ENCODE peak calls at places on chromosomes 6 and 20, in nine cellular contexts. One of them, this sample, is unnamed.

GRCh38 chr6:6330407-6330806 is 9.9 kb upstream of the F13A1 start:
- DNase-seq in AG10803: no peak
- DNase-seq in cardiac muscle cell: no peak
- DNase-seq in mammary epithelial cell: no peak
- DNase-seq in mucosa of descending colon: no peak
- DNase-seq in IMR-90: no peak
- DNase-seq in fibroblast of the aortic adventitia: no peak
- DNase-seq in uterus: no peak
- DNase-seq in lung: no peak
- DNase-seq in this sample: no peak

GRCh38 chr6:141026504-141026903 is 1106.2 kb upstream of the GJE1 start:
- DNase-seq in AG10803: no peak
- DNase-seq in lung: no peak
- DNase-seq in fibroblast of the aortic adventitia: no peak
- DNase-seq in IMR-90: no peak
- DNase-seq in mammary epithelial cell: no peak
- DNase-seq in uterus: no peak
- DNase-seq in mucosa of descending colon: peak
- DNase-seq in cardiac muscle cell: no peak
- DNase-seq in this sample: no peak

GRCh38 chr20:2703716-2704475 is 11.3 kb downstream of the EBF4 start:
- DNase-seq in AG10803: no peak
- DNase-seq in lung: no peak
- DNase-seq in mucosa of descending colon: no peak
- DNase-seq in uterus: no peak
- DNase-seq in fibroblast of the aortic adventitia: no peak
- DNase-seq in mammary epithelial cell: no peak
- DNase-seq in IMR-90: no peak
- DNase-seq in cardiac muscle cell: no peak
- DNase-seq in this sample: no peak

GRCh38 chr20:37384683-37385174 is 38.8 kb downstream of the SRC start:
- DNase-seq in fibroblast of the aortic adventitia: peak
- DNase-seq in mucosa of descending colon: peak
- DNase-seq in cardiac muscle cell: peak
- DNase-seq in AG10803: peak
- DNase-seq in mammary epithelial cell: peak
- DNase-seq in IMR-90: peak
- DNase-seq in uterus: peak
- DNase-seq in lung: peak
- DNase-seq in this sample: peak

GRCh38 chr6:28816909-28817807 is 106.6 kb downstream of the TRIM27 start:
- DNase-seq in mucosa of descending colon: no peak
- DNase-seq in IMR-90: peak
- DNase-seq in fibroblast of the aortic adventitia: peak
- DNase-seq in lung: no peak
- DNase-seq in AG10803: peak
- DNase-seq in uterus: no peak
- DNase-seq in cardiac muscle cell: no peak
- DNase-seq in mammary epithelial cell: peak
- DNase-seq in this sample: peak

GRCh38 chr6:2007165-2007564 is 238.2 kb downstream of the GMDS start:
- DNase-seq in mammary epithelial cell: no peak
- DNase-seq in IMR-90: no peak
- DNase-seq in lung: no peak
- DNase-seq in fibroblast of the aortic adventitia: no peak
- DNase-seq in cardiac muscle cell: no peak
- DNase-seq in mucosa of descending colon: no peak
- DNase-seq in uterus: no peak
- DNase-seq in AG10803: peak
- DNase-seq in this sample: no peak

GRCh38 chr6:139254196-139254595 is 37.6 kb downstream of the TXLNB start:
- DNase-seq in IMR-90: peak
- DNase-seq in cardiac muscle cell: no peak
- DNase-seq in lung: no peak
- DNase-seq in mammary epithelial cell: no peak
- DNase-seq in uterus: no peak
- DNase-seq in fibroblast of the aortic adventitia: no peak
- DNase-seq in AG10803: no peak
- DNase-seq in mucosa of descending colon: no peak
- DNase-seq in this sample: no peak

GRCh38 chr20:58223358-58223941 is 5.0 kb downstream of the ANKRD60 start:
- DNase-seq in mucosa of descending colon: no peak
- DNase-seq in lung: no peak
- DNase-seq in cardiac muscle cell: no peak
- DNase-seq in IMR-90: no peak
- DNase-seq in fibroblast of the aortic adventitia: no peak
- DNase-seq in mammary epithelial cell: no peak
- DNase-seq in AG10803: no peak
- DNase-seq in uterus: no peak
- DNase-seq in this sample: no peak

GRCh38 chr20:59604770-59605665 is 678 bp downstream of the PHACTR3 start:
- DNase-seq in lung: no peak
- DNase-seq in uterus: no peak
- DNase-seq in mucosa of descending colon: no peak
- DNase-seq in cardiac muscle cell: no peak
- DNase-seq in fibroblast of the aortic adventitia: no peak
- DNase-seq in AG10803: no peak
- DNase-seq in mammary epithelial cell: no peak
- DNase-seq in IMR-90: no peak
- DNase-seq in this sample: no peak

GRCh38 chr6:23522751-23523527 is 603.1 kb upstream of the NRSN1 start:
- DNase-seq in lung: no peak
- DNase-seq in uterus: no peak
- DNase-seq in cardiac muscle cell: no peak
- DNase-seq in AG10803: no peak
- DNase-seq in mucosa of descending colon: no peak
- DNase-seq in fibroblast of the aortic adventitia: no peak
- DNase-seq in mammary epithelial cell: no peak
- DNase-seq in IMR-90: no peak
- DNase-seq in this sample: no peak

GRCh38 chr6:134447883-134448387 is 130.0 kb upstream of the SGK1 start:
- DNase-seq in mammary epithelial cell: peak
- DNase-seq in AG10803: peak
- DNase-seq in cardiac muscle cell: no peak
- DNase-seq in uterus: no peak
- DNase-seq in fibroblast of the aortic adventitia: peak
- DNase-seq in IMR-90: peak
- DNase-seq in lung: no peak
- DNase-seq in mucosa of descending colon: no peak
- DNase-seq in this sample: peak

GRCh38 chr20:49544535-49544934 is 23.4 kb downstream of the PTGIS start:
- DNase-seq in uterus: no peak
- DNase-seq in mucosa of descending colon: no peak
- DNase-seq in cardiac muscle cell: no peak
- DNase-seq in mammary epithelial cell: no peak
- DNase-seq in lung: no peak
- DNase-seq in IMR-90: no peak
- DNase-seq in fibroblast of the aortic adventitia: no peak
- DNase-seq in AG10803: no peak
- DNase-seq in this sample: no peak

GRCh38 chr6:116446399-116446798 is 14.8 kb upstream of the CALHM6 start:
- DNase-seq in fibroblast of the aortic adventitia: no peak
- DNase-seq in AG10803: peak
- DNase-seq in cardiac muscle cell: no peak
- DNase-seq in mucosa of descending colon: no peak
- DNase-seq in lung: no peak
- DNase-seq in mammary epithelial cell: peak
- DNase-seq in uterus: no peak
- DNase-seq in IMR-90: no peak
- DNase-seq in this sample: no peak

GRCh38 chr6:116443105-116443504 is 18.1 kb upstream of the CALHM6 start:
- DNase-seq in cardiac muscle cell: no peak
- DNase-seq in fibroblast of the aortic adventitia: no peak
- DNase-seq in IMR-90: no peak
- DNase-seq in mucosa of descending colon: no peak
- DNase-seq in uterus: no peak
- DNase-seq in mammary epithelial cell: no peak
- DNase-seq in AG10803: no peak
- DNase-seq in lung: no peak
- DNase-seq in this sample: no peak

GRCh38 chr6:116444575-116444974 is 16.6 kb upstream of the CALHM6 start:
- DNase-seq in mammary epithelial cell: no peak
- DNase-seq in mucosa of descending colon: no peak
- DNase-seq in uterus: no peak
- DNase-seq in cardiac muscle cell: no peak
- DNase-seq in AG10803: no peak
- DNase-seq in IMR-90: no peak
- DNase-seq in fibroblast of the aortic adventitia: no peak
- DNase-seq in lung: no peak
- DNase-seq in this sample: no peak

GRCh38 chr6:116444991-116445566 is 16.1 kb upstream of the CALHM6 start:
- DNase-seq in mammary epithelial cell: peak
- DNase-seq in uterus: no peak
- DNase-seq in AG10803: peak
- DNase-seq in cardiac muscle cell: no peak
- DNase-seq in fibroblast of the aortic adventitia: no peak
- DNase-seq in lung: no peak
- DNase-seq in mucosa of descending colon: no peak
- DNase-seq in IMR-90: no peak
- DNase-seq in this sample: no peak

GRCh38 chr6:116444092-116444491 is 17.1 kb upstream of the CALHM6 start:
- DNase-seq in IMR-90: peak
- DNase-seq in fibroblast of the aortic adventitia: peak
- DNase-seq in mammary epithelial cell: peak
- DNase-seq in lung: no peak
- DNase-seq in AG10803: peak
- DNase-seq in cardiac muscle cell: peak
- DNase-seq in uterus: no peak
- DNase-seq in mucosa of descending colon: no peak
- DNase-seq in this sample: peak
- TF ChIP-seq CTCF in IMR-90: peak
- TF ChIP-seq CTCF in fibroblast of the aortic adventitia: peak
- TF ChIP-seq CTCF in mammary epithelial cell: peak
- TF ChIP-seq CTCF in lung: no peak
- TF ChIP-seq CTCF in AG10803: peak
- TF ChIP-seq CTCF in cardiac muscle cell: peak
- TF ChIP-seq CTCF in uterus: peak
- TF ChIP-seq CTCF in mucosa of descending colon: peak
- TF ChIP-seq CTCF in this sample: peak

DNA sequence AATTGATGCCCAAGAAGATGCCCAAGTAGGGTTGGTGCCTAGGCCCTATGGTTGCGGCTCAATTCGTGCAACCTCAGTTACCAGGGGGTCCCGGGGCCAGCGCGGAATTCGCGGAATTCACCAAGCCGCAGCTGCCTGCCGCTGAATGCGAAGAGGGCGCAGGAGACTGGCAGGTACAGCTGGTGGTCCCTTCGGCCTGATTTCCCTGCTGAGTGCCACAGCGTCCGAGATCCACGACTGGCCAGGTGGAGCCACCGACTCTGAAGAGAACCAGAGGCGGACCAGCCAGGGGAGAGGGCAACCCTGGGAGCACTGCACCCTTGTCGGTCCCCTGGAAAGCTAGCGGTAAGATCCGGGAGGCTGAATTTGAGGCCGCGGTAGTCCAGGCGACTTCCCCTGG is 6.8 kb upstream of the TFAP2D start:
- DNase-seq in mammary epithelial cell: no peak
- DNase-seq in AG10803: no peak
- DNase-seq in lung: no peak
- DNase-seq in IMR-90: no peak
- DNase-seq in mucosa of descending colon: no peak
- DNase-seq in fibroblast of the aortic adventitia: no peak
- DNase-seq in cardiac muscle cell: no peak
- DNase-seq in uterus: no peak
- DNase-seq in this sample: no peak
- H3K4me3 ChIP-seq in mammary epithelial cell: no peak
- H3K4me3 ChIP-seq in AG10803: no peak
- H3K4me3 ChIP-seq in lung: no peak
- H3K4me3 ChIP-seq in IMR-90: no peak
- H3K4me3 ChIP-seq in mucosa of descending colon: no peak
- H3K4me3 ChIP-seq in fibroblast of the aortic adventitia: no peak
- H3K4me3 ChIP-seq in cardiac muscle cell: no peak
- H3K4me3 ChIP-seq in uterus: no peak
- H3K4me3 ChIP-seq in this sample: no peak

DNA sequence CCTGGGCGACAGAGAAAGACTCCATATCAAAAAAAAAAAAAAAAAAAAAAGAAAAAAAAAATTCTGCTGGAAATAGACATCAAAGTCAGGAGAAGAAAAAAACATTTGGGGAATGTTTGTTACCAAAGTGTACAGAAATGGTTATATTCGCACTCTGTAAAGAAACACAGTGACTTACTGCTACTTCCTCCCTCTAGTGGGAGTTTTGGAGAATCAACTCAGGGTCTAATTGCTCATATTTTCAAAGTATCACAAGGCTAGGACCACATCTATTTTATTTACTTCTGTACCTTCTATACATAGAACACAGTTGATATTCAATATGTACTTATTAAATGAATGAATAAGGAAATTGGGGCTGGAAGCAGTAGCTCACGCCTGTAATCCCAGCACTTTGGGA is 24.4 kb downstream of the ARG1 start:
- DNase-seq in IMR-90: no peak
- DNase-seq in cardiac muscle cell: no peak
- DNase-seq in uterus: no peak
- DNase-seq in lung: no peak
- DNase-seq in fibroblast of the aortic adventitia: no peak
- DNase-seq in mammary epithelial cell: no peak
- DNase-seq in mucosa of descending colon: no peak
- DNase-seq in AG10803: no peak
- DNase-seq in this sample: no peak
- TF ChIP-seq CTCF in IMR-90: no peak
- TF ChIP-seq CTCF in cardiac muscle cell: peak
- TF ChIP-seq CTCF in uterus: no peak
- TF ChIP-seq CTCF in lung: no peak
- TF ChIP-seq CTCF in fibroblast of the aortic adventitia: peak
- TF ChIP-seq CTCF in mammary epithelial cell: peak
- TF ChIP-seq CTCF in mucosa of descending colon: no peak
- TF ChIP-seq CTCF in AG10803: peak
- TF ChIP-seq CTCF in this sample: peak

DNA sequence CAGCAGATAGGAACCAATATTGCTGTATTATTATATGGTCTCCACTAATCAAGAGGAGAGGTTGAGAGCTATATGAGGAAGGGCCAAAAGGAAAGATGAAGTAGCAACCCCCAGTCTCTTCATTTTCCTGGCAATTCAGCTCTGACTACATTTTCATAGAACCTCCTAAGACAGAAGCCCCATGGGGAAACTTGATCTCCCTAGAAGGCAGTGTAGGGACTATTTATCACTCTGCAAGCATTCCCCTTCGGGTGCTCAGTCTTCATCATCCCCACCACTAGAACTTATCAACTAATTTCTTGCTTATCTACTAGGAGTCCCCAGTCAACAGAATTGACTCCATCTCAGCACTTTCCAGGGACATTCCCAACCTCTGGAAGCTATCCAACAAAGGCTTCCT is 25.5 kb upstream of the ITCH start:
- DNase-seq in cardiac muscle cell: no peak
- DNase-seq in fibroblast of the aortic adventitia: no peak
- DNase-seq in lung: no peak
- DNase-seq in AG10803: no peak
- DNase-seq in uterus: no peak
- DNase-seq in mucosa of descending colon: no peak
- DNase-seq in IMR-90: no peak
- DNase-seq in mammary epithelial cell: no peak
- DNase-seq in this sample: no peak
- H3K4me3 ChIP-seq in cardiac muscle cell: no peak
- H3K4me3 ChIP-seq in fibroblast of the aortic adventitia: no peak
- H3K4me3 ChIP-seq in lung: no peak
- H3K4me3 ChIP-seq in AG10803: no peak
- H3K4me3 ChIP-seq in uterus: no peak
- H3K4me3 ChIP-seq in mucosa of descending colon: no peak
- H3K4me3 ChIP-seq in IMR-90: no peak
- H3K4me3 ChIP-seq in mammary epithelial cell: no peak
- H3K4me3 ChIP-seq in this sample: no peak

GRCh38 chr6:68313911-68314310 is 321.2 kb upstream of the ADGRB3 start:
- DNase-seq in fibroblast of the aortic adventitia: peak
- DNase-seq in mucosa of descending colon: no peak
- DNase-seq in lung: no peak
- DNase-seq in IMR-90: no peak
- DNase-seq in mammary epithelial cell: no peak
- DNase-seq in cardiac muscle cell: peak
- DNase-seq in AG10803: no peak
- DNase-seq in uterus: no peak
- DNase-seq in this sample: peak
- TF ChIP-seq CTCF in fibroblast of the aortic adventitia: peak
- TF ChIP-seq CTCF in mucosa of descending colon: no peak
- TF ChIP-seq CTCF in lung: no peak
- TF ChIP-seq CTCF in IMR-90: no peak
- TF ChIP-seq CTCF in mammary epithelial cell: peak
- TF ChIP-seq CTCF in cardiac muscle cell: peak
- TF ChIP-seq CTCF in AG10803: no peak
- TF ChIP-seq CTCF in uterus: no peak
- TF ChIP-seq CTCF in this sample: peak

This sample was measured in astrocyte of the spinal cord.